ENCODE peak calls at places on chromosomes 7 and 10, in nine cellular contexts. A, B, R, J, U, Y, E, I and T are unnamed samples.

GRCh38 chr7:83271212-83272099 is 108.8 kb upstream of the PCLO start:
- DNase-seq in I (no peak), U (no peak), B (no peak), R (peak), E (peak), Y (no peak), A (no peak), J (no peak), T (peak)

GRCh38 chr10:25294032-25294926 is 119.5 kb downstream of the GPR158 start:
- DNase-seq in A (no peak), I (no peak), Y (no peak), U (no peak), R (peak), J (peak), E (no peak), B (no peak), T (peak)

GRCh38 chr7:27825890-27826289 is 85.9 kb downstream of the TAX1BP1 start:
- DNase-seq in E (no peak), U (no peak), I (no peak), A (no peak), R (peak), J (no peak), Y (no peak), B (no peak), T (no peak)

GRCh38 chr7:27647052-27647451 is 15.6 kb downstream of the HIBADH start:
- DNase-seq in U (no peak), Y (no peak), E (no peak), I (no peak), B (no peak), J (no peak), A (no peak), R (peak), T (peak)

GRCh38 chr7:157702311-157703023 is 365.7 kb downstream of the DNAJB6 start:
- DNase-seq in Y (no peak), J (no peak), R (no peak), I (no peak), A (no peak), B (no peak), U (no peak), E (no peak), T (no peak)

GRCh38 chr10:47254611-47255010 is 45.4 kb upstream of the GDF10 start:
- DNase-seq in E (no peak), B (no peak), J (no peak), U (no peak), A (no peak), Y (no peak), I (no peak), R (no peak), T (no peak)

GRCh38 chr7:22582860-22583640 is 83.1 kb upstream of the STEAP1B start:
- DNase-seq in A (no peak), E (no peak), I (peak), U (no peak), R (peak), J (no peak), B (no peak), Y (no peak), T (peak)

GRCh38 chr7:139692723-139693122 is 85.1 kb downstream of the HIPK2 start:
- DNase-seq in U (no peak), A (no peak), R (no peak), Y (no peak), I (no peak), E (no peak), B (no peak), J (no peak), T (no peak)